ENCODE peak calls at places on chromosome 5, in seven cellular contexts. M, O, N, F, I, W and R are unnamed samples.

GRCh38 chr5:83368317-83368716 is 103.2 kb upstream of the VCAN start:
- DNase-seq in F (peak; percentile 55), N (no peak), I (no peak), M (no peak), O (no peak), W (no peak), R (no peak)

GRCh38 chr5:172002310-172002709 is 4.1 kb downstream of the FBXW11 start:
- DNase-seq in F (peak; percentile 17), I (no peak), W (no peak), O (no peak), M (no peak), N (no peak), R (no peak)

GRCh38 chr5:57825026-57825683 is 342.5 kb upstream of the ACTBL2 start:
- DNase-seq in O (no peak), N (no peak), M (no peak), I (no peak), W (peak; percentile 36), F (peak; percentile 20), R (no peak)

GRCh38 chr5:138789771-138790242 is 36.6 kb downstream of the CTNNA1 start:
- DNase-seq in M (no peak), I (peak; percentile 3), O (no peak), W (peak; percentile 29), F (peak; percentile 53), N (no peak), R (peak; percentile 11)

GRCh38 chr5:165940541-165940940 is 2350.9 kb upstream of the WWC1 start:
- DNase-seq in I (no peak), W (no peak), O (no peak), M (no peak), F (no peak), N (no peak), R (no peak)

GRCh38 chr5:14171621-14172020 is 28.5 kb downstream of the TRIO start:
- DNase-seq in I (no peak), O (no peak), F (peak; percentile 90), N (no peak), W (no peak), M (no peak), R (no peak)

GRCh38 chr5:53820802-53821171 is 260.3 kb downstream of the NDUFS4 start:
- DNase-seq in O (no peak), N (no peak), M (no peak), W (no peak), F (no peak), I (no peak), R (no peak)

GRCh38 chr5:133716475-133717183 is 104.3 kb upstream of the FSTL4 start:
- DNase-seq in F (no peak), O (no peak), I (no peak), N (no peak), W (no peak), M (no peak), R (no peak)

GRCh38 chr5:1665231-1665630 is 134.4 kb downstream of the MRPL36 start:
- DNase-seq in N (peak; percentile 43), O (no peak), W (no peak), I (no peak), F (no peak), M (no peak), R (no peak)

GRCh38 chr5:98784411-98784810 is 10.9 kb downstream of the RGMB start:
- DNase-seq in W (no peak), I (no peak), N (no peak), O (no peak), M (no peak), F (no peak), R (no peak)

GRCh38 chr5:39441838-39442237 is 17.1 kb upstream of the DAB2 start:
- DNase-seq in I (no peak), M (no peak), W (no peak), F (no peak), N (no peak), O (no peak), R (no peak)

GRCh38 chr5:108749130-108749861 is 1.6 kb downstream of the FER start:
- DNase-seq in N (no peak), M (peak; percentile 59), W (no peak), I (no peak), O (no peak), F (no peak), R (no peak)